ENCODE peak calls at places on chromosomes 7 and 10, in seven cellular contexts. One of them, this sample, is unnamed.

GRCh38 chr7:69732203-69732602 is 133.9 kb downstream of the AUTS2 start:
- DNase-seq in GM23248: no peak
- DNase-seq in heart left ventricle: no peak
- DNase-seq in AG04450: no peak
- DNase-seq in CD8-positive, alpha-beta memory T cell: no peak
- DNase-seq in pancreas: no peak
- DNase-seq in PC-9: peak; percentile 79
- DNase-seq in this sample: no peak

GRCh38 chr10:105328441-105328840 is 687.4 kb downstream of the SORCS3 start:
- DNase-seq in GM23248: no peak
- DNase-seq in heart left ventricle: no peak
- DNase-seq in AG04450: no peak
- DNase-seq in CD8-positive, alpha-beta memory T cell: no peak
- DNase-seq in pancreas: no peak
- DNase-seq in PC-9: no peak
- DNase-seq in this sample: no peak

GRCh38 chr10:93445097-93445960 is 36.8 kb downstream of the MYOF start:
- DNase-seq in GM23248: peak; percentile 98
- DNase-seq in heart left ventricle: peak; percentile 82
- DNase-seq in AG04450: peak; percentile 93
- DNase-seq in CD8-positive, alpha-beta memory T cell: no peak
- DNase-seq in pancreas: peak; percentile 98
- DNase-seq in PC-9: peak; percentile 96
- DNase-seq in this sample: peak; percentile 95

GRCh38 chr7:132666786-132667185 is 90.5 kb upstream of the PLXNA4 start:
- DNase-seq in GM23248: peak; percentile 31
- DNase-seq in heart left ventricle: no peak
- DNase-seq in AG04450: no peak
- DNase-seq in CD8-positive, alpha-beta memory T cell: no peak
- DNase-seq in pancreas: no peak
- DNase-seq in PC-9: peak; percentile 34
- DNase-seq in this sample: no peak

GRCh38 chr10:1216576-1217236 is 160.5 kb downstream of the WDR37 start:
- DNase-seq in GM23248: no peak
- DNase-seq in heart left ventricle: no peak
- DNase-seq in AG04450: no peak
- DNase-seq in CD8-positive, alpha-beta memory T cell: no peak
- DNase-seq in pancreas: no peak
- DNase-seq in PC-9: no peak
- DNase-seq in this sample: peak; percentile 52

GRCh38 chr10:44327461-44327860 is 57.4 kb downstream of the CXCL12 start:
- DNase-seq in GM23248: no peak
- DNase-seq in heart left ventricle: no peak
- DNase-seq in AG04450: no peak
- DNase-seq in CD8-positive, alpha-beta memory T cell: no peak
- DNase-seq in pancreas: no peak
- DNase-seq in PC-9: no peak
- DNase-seq in this sample: no peak

GRCh38 chr10:129897851-129898463 is 66.1 kb downstream of the EBF3 start:
- DNase-seq in GM23248: no peak
- DNase-seq in heart left ventricle: no peak
- DNase-seq in AG04450: no peak
- DNase-seq in CD8-positive, alpha-beta memory T cell: no peak
- DNase-seq in pancreas: no peak
- DNase-seq in PC-9: no peak
- DNase-seq in this sample: no peak

GRCh38 chr7:129926618-129927017 is 26.1 kb downstream of the UBE2H start:
- DNase-seq in GM23248: no peak
- DNase-seq in heart left ventricle: no peak
- DNase-seq in AG04450: no peak
- DNase-seq in CD8-positive, alpha-beta memory T cell: no peak
- DNase-seq in pancreas: no peak
- DNase-seq in PC-9: no peak
- DNase-seq in this sample: no peak

GRCh38 chr10:103616705-103617361 is 123.3 kb downstream of the NEURL1 start:
- DNase-seq in GM23248: peak; percentile 98
- DNase-seq in heart left ventricle: no peak
- DNase-seq in AG04450: peak; percentile 73
- DNase-seq in CD8-positive, alpha-beta memory T cell: no peak
- DNase-seq in pancreas: no peak
- DNase-seq in PC-9: no peak
- DNase-seq in this sample: no peak

GRCh38 chr10:29032229-29032628 is 256.6 kb upstream of the LYZL1 start:
- DNase-seq in GM23248: no peak
- DNase-seq in heart left ventricle: no peak
- DNase-seq in AG04450: no peak
- DNase-seq in CD8-positive, alpha-beta memory T cell: no peak
- DNase-seq in pancreas: no peak
- DNase-seq in PC-9: peak; percentile 87
- DNase-seq in this sample: no peak

GRCh38 chr10:14947268-14947667 is 6.6 kb downstream of the DCLRE1C start:
- DNase-seq in GM23248: no peak
- DNase-seq in heart left ventricle: no peak
- DNase-seq in AG04450: no peak
- DNase-seq in CD8-positive, alpha-beta memory T cell: no peak
- DNase-seq in pancreas: no peak
- DNase-seq in PC-9: no peak
- DNase-seq in this sample: no peak

GRCh38 chr10:32187686-32188085 is 131.5 kb upstream of the KIF5B start:
- DNase-seq in GM23248: no peak
- DNase-seq in heart left ventricle: no peak
- DNase-seq in AG04450: no peak
- DNase-seq in CD8-positive, alpha-beta memory T cell: no peak
- DNase-seq in pancreas: no peak
- DNase-seq in PC-9: no peak
- DNase-seq in this sample: no peak

GRCh38 chr7:105860793-105861192 is 15.6 kb downstream of the ATXN7L1 start:
- DNase-seq in GM23248: no peak
- DNase-seq in heart left ventricle: no peak
- DNase-seq in AG04450: no peak
- DNase-seq in CD8-positive, alpha-beta memory T cell: no peak
- DNase-seq in pancreas: no peak
- DNase-seq in PC-9: no peak
- DNase-seq in this sample: no peak

GRCh38 chr10:101141622-101142532 is 10.8 kb downstream of the TLX1 start:
- DNase-seq in GM23248: peak; percentile 90
- DNase-seq in heart left ventricle: peak; percentile 77
- DNase-seq in AG04450: peak; percentile 56
- DNase-seq in CD8-positive, alpha-beta memory T cell: peak; percentile 70
- DNase-seq in pancreas: peak; percentile 90
- DNase-seq in PC-9: peak; percentile 36
- DNase-seq in this sample: peak; percentile 91

GRCh38 chr10:101140950-101141621 is 10.0 kb downstream of the TLX1 start:
- DNase-seq in GM23248: no peak
- DNase-seq in heart left ventricle: no peak
- DNase-seq in AG04450: no peak
- DNase-seq in CD8-positive, alpha-beta memory T cell: no peak
- DNase-seq in pancreas: peak; percentile 66
- DNase-seq in PC-9: no peak
- DNase-seq in this sample: no peak

GRCh38 chr10:101143354-101143648 is 12.2 kb downstream of the TLX1 start:
- DNase-seq in GM23248: peak; percentile 51
- DNase-seq in heart left ventricle: no peak
- DNase-seq in AG04450: no peak
- DNase-seq in CD8-positive, alpha-beta memory T cell: no peak
- DNase-seq in pancreas: no peak
- DNase-seq in PC-9: no peak
- DNase-seq in this sample: no peak

GRCh38 chr10:101144053-101144452 is 13.0 kb downstream of the TLX1 start:
- DNase-seq in GM23248: no peak
- DNase-seq in heart left ventricle: no peak
- DNase-seq in AG04450: no peak
- DNase-seq in CD8-positive, alpha-beta memory T cell: no peak
- DNase-seq in pancreas: no peak
- DNase-seq in PC-9: no peak
- DNase-seq in this sample: no peak

GRCh38 chr10:101142533-101143353 is 11.6 kb downstream of the TLX1 start:
- DNase-seq in GM23248: no peak
- DNase-seq in heart left ventricle: no peak
- DNase-seq in AG04450: no peak
- DNase-seq in CD8-positive, alpha-beta memory T cell: no peak
- DNase-seq in pancreas: no peak
- DNase-seq in PC-9: no peak
- DNase-seq in this sample: no peak
- H3K27me3 ChIP-seq in GM23248: peaks cover 80% of the 10 kb centered on the region
- H3K27me3 ChIP-seq in heart left ventricle: peaks cover 100% of the 10 kb centered on the region
- H3K27me3 ChIP-seq in AG04450: peaks cover 93% of the 10 kb centered on the region
- H3K27me3 ChIP-seq in CD8-positive, alpha-beta memory T cell: peaks cover 79% of the 10 kb centered on the region
- H3K27me3 ChIP-seq in pancreas: peaks cover 41% of the 10 kb centered on the region
- H3K27me3 ChIP-seq in PC-9: peaks cover 24% of the 10 kb centered on the region
- H3K27me3 ChIP-seq in this sample: peaks cover 99% of the 10 kb centered on the region

GRCh38 chr10:5681930-5682329 is 2.7 kb upstream of the TASOR2 start:
- DNase-seq in GM23248: no peak
- DNase-seq in heart left ventricle: no peak
- DNase-seq in AG04450: no peak
- DNase-seq in CD8-positive, alpha-beta memory T cell: no peak
- DNase-seq in pancreas: no peak
- DNase-seq in PC-9: no peak
- DNase-seq in this sample: no peak
- H3K27me3 ChIP-seq in GM23248: no peaks in the 10 kb centered on the region
- H3K27me3 ChIP-seq in heart left ventricle: peaks cover 15% of the 10 kb centered on the region
- H3K27me3 ChIP-seq in AG04450: no peaks in the 10 kb centered on the region
- H3K27me3 ChIP-seq in CD8-positive, alpha-beta memory T cell: no peaks in the 10 kb centered on the region
- H3K27me3 ChIP-seq in pancreas: no peaks in the 10 kb centered on the region
- H3K27me3 ChIP-seq in PC-9: no peaks in the 10 kb centered on the region
- H3K27me3 ChIP-seq in this sample: peaks cover 9% of the 10 kb centered on the region

GRCh38 chr7:93835684-93836083 is 54.9 kb downstream of the TFPI2 start:
- DNase-seq in GM23248: peak; percentile 8
- DNase-seq in heart left ventricle: no peak
- DNase-seq in AG04450: no peak
- DNase-seq in CD8-positive, alpha-beta memory T cell: no peak
- DNase-seq in pancreas: no peak
- DNase-seq in PC-9: no peak
- DNase-seq in this sample: no peak

GRCh38 chr7:93836111-93836510 is 54.4 kb downstream of the TFPI2 start:
- DNase-seq in GM23248: peak; percentile 20
- DNase-seq in heart left ventricle: no peak
- DNase-seq in AG04450: no peak
- DNase-seq in CD8-positive, alpha-beta memory T cell: no peak
- DNase-seq in pancreas: no peak
- DNase-seq in PC-9: no peak
- DNase-seq in this sample: no peak

DNA sequence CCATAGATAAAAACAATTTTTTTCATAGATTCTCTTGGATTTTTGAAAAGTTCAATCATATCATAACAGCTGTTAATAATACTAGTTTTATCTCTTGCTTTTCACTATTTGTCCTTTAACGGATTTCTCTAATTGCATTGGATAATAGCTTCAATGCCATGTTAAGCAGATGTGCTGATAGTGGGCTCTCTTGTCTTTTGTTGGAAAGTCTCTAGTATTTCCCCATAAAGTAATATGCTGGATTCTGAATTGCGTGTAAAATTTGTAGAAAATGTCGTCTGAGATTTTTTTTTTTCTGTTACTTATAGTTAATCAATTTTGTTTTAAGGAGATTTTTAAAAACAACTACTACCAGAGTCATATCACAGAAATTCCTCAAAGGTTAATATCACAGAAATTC is 53.3 kb downstream of the TFPI2 start:
- DNase-seq in GM23248: no peak
- DNase-seq in heart left ventricle: no peak
- DNase-seq in AG04450: no peak
- DNase-seq in CD8-positive, alpha-beta memory T cell: no peak
- DNase-seq in pancreas: no peak
- DNase-seq in PC-9: no peak
- DNase-seq in this sample: no peak
- H3K27me3 ChIP-seq in GM23248: no peaks in the 10 kb centered on the region
- H3K27me3 ChIP-seq in heart left ventricle: no peaks in the 10 kb centered on the region
- H3K27me3 ChIP-seq in AG04450: no peaks in the 10 kb centered on the region
- H3K27me3 ChIP-seq in CD8-positive, alpha-beta memory T cell: no peaks in the 10 kb centered on the region
- H3K27me3 ChIP-seq in pancreas: peaks cover 5% of the 10 kb centered on the region
- H3K27me3 ChIP-seq in PC-9: no peaks in the 10 kb centered on the region
- H3K27me3 ChIP-seq in this sample: no peaks in the 10 kb centered on the region

DNA sequence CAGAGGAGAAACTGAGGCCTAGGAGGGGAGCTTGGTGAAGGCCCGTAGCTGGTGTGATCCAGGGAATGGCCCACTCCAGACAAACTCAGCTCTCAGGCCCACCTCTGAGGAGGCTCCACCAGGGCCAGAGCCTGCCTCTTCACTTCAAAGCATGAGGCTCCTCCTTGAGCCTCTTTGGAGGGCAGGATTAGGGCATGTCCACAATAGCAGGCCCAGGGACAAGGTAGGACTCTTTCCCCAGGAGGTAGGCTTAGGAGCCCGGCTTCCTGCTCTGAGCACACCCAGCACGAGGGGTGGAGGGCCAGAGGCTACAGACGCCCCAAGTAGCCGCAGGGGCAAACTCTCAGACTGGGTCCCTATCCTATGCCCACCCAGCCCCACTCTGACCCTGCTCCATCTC is 164.6 kb upstream of the ZMIZ1 start:
- DNase-seq in GM23248: no peak
- DNase-seq in heart left ventricle: no peak
- DNase-seq in AG04450: no peak
- DNase-seq in CD8-positive, alpha-beta memory T cell: no peak
- DNase-seq in pancreas: no peak
- DNase-seq in PC-9: no peak
- DNase-seq in this sample: peak; percentile 53
- H3K27me3 ChIP-seq in GM23248: peaks cover 4% of the 10 kb centered on the region
- H3K27me3 ChIP-seq in heart left ventricle: no peaks in the 10 kb centered on the region
- H3K27me3 ChIP-seq in AG04450: peaks cover 35% of the 10 kb centered on the region
- H3K27me3 ChIP-seq in CD8-positive, alpha-beta memory T cell: no peaks in the 10 kb centered on the region
- H3K27me3 ChIP-seq in pancreas: no peaks in the 10 kb centered on the region
- H3K27me3 ChIP-seq in PC-9: no peaks in the 10 kb centered on the region
- H3K27me3 ChIP-seq in this sample: no peaks in the 10 kb centered on the region

GRCh38 chr10:8041284-8042031 is 13.0 kb upstream of the GATA3 start:
- DNase-seq in GM23248: no peak
- DNase-seq in heart left ventricle: no peak
- DNase-seq in AG04450: no peak
- DNase-seq in CD8-positive, alpha-beta memory T cell: no peak
- DNase-seq in pancreas: no peak
- DNase-seq in PC-9: no peak
- DNase-seq in this sample: no peak
- H3K27me3 ChIP-seq in GM23248: peaks cover 95% of the 10 kb centered on the region
- H3K27me3 ChIP-seq in heart left ventricle: peaks cover 100% of the 10 kb centered on the region
- H3K27me3 ChIP-seq in AG04450: peaks cover 97% of the 10 kb centered on the region
- H3K27me3 ChIP-seq in CD8-positive, alpha-beta memory T cell: peaks cover 96% of the 10 kb centered on the region
- H3K27me3 ChIP-seq in pancreas: peaks cover 70% of the 10 kb centered on the region
- H3K27me3 ChIP-seq in PC-9: no peaks in the 10 kb centered on the region
- H3K27me3 ChIP-seq in this sample: peaks cover 100% of the 10 kb centered on the region

DNA sequence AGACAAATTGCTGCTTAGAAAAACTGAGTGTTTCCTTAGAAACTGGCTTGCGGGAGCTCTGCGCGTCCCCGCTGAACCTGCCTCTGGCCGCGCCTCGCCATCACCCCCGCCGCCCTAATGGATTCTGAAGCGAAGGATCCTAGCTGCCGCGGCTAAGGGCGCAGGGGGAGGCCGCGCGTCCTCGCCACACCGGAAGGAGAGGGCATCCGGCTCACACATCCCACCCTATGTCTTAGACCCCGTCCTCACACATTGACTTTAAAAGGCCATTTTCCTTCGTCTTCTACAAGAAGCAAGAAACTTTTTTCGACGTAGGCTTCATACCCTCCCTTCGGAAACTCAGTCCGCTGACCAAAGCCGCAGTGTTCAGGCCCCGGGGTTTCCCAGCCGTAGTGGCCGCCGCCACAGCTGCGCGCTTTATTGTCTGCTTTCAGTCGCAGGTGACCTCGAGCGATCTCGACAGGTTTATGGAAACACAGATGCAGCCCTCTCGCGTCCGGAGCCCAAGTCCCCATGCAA is 8.9 kb downstream of the NXPH1 start:
- DNase-seq in GM23248: no peak
- DNase-seq in heart left ventricle: no peak
- DNase-seq in AG04450: no peak
- DNase-seq in CD8-positive, alpha-beta memory T cell: no peak
- DNase-seq in pancreas: no peak
- DNase-seq in PC-9: no peak
- DNase-seq in this sample: no peak
- H3K27me3 ChIP-seq in GM23248: peaks cover 20% of the 10 kb centered on the region
- H3K27me3 ChIP-seq in heart left ventricle: peaks cover 92% of the 10 kb centered on the region
- H3K27me3 ChIP-seq in AG04450: no peaks in the 10 kb centered on the region
- H3K27me3 ChIP-seq in CD8-positive, alpha-beta memory T cell: peaks cover 41% of the 10 kb centered on the region
- H3K27me3 ChIP-seq in pancreas: peaks cover 46% of the 10 kb centered on the region
- H3K27me3 ChIP-seq in PC-9: peaks cover 18% of the 10 kb centered on the region
- H3K27me3 ChIP-seq in this sample: peaks cover 85% of the 10 kb centered on the region